ENCODE peak calls at places on chromosomes 11 and 22, in ten cellular contexts. M is amniotic epithelial cell; K is A549; P is COLO829; Q is right atrium auricular region; S is left ventricle myocardium inferior; R is NCI-H1105; U is naive thymus-derived CD4-positive, alpha-beta T cell; L is WTC11; C is adrenal gland. Y is an unnamed sample.

GRCh38 chr11:73478737-73479347 is 102.6 kb downstream of the RELT start:
- DNase-seq in M (peak; percentile 56), K (peak; percentile 61), P (peak; percentile 42), Q (no peak), S (no peak), R (peak; percentile 5), U (no peak), L (peak; percentile 28), C (no peak), Y (peak; percentile 22)

GRCh38 chr11:68643576-68643975 is 40.8 kb upstream of the GAL start:
- DNase-seq in M (peak; percentile 32), K (no peak), P (no peak), Q (no peak), S (no peak), R (no peak), U (no peak), L (no peak), C (no peak), Y (peak; percentile 53)

GRCh38 chr11:34509336-34509902 is 4.2 kb downstream of the ELF5 start:
- DNase-seq in M (no peak), K (no peak), P (no peak), Q (no peak), S (no peak), R (no peak), U (no peak), L (no peak), C (no peak), Y (no peak)

GRCh38 chr11:100574894-100575769 is 112.0 kb upstream of the ARHGAP42 start:
- DNase-seq in M (peak; percentile 35), K (no peak), P (no peak), Q (no peak), S (no peak), R (no peak), U (no peak), L (no peak), C (no peak), Y (no peak)

GRCh38 chr22:50702261-50702671 is 29.6 kb downstream of the SHANK3 start:
- DNase-seq in M (no peak), K (no peak), P (no peak), Q (no peak), S (no peak), R (no peak), U (no peak), L (peak; percentile 6), C (no peak), Y (peak; percentile 28)

GRCh38 chr11:99489561-99489960 is 468.8 kb downstream of the CNTN5 start:
- DNase-seq in M (peak; percentile 91), K (no peak), P (no peak), Q (no peak), S (no peak), R (no peak), U (no peak), L (no peak), C (no peak), Y (no peak)

GRCh38 chr11:18958221-18958910 is 19.2 kb upstream of the MRGPRX1 start:
- DNase-seq in M (no peak), K (no peak), P (no peak), Q (no peak), S (no peak), R (no peak), U (no peak), L (peak; percentile 34), C (no peak), Y (no peak)

GRCh38 chr22:27994481-27995331 is 75.7 kb upstream of the PITPNB start:
- DNase-seq in M (no peak), K (no peak), P (no peak), Q (no peak), S (no peak), R (no peak), U (no peak), L (no peak), C (no peak), Y (no peak)

GRCh38 chr11:119743041-119743440 is 14.0 kb upstream of the NECTIN1 start:
- DNase-seq in M (no peak), K (no peak), P (no peak), Q (no peak), S (no peak), R (no peak), U (no peak), L (no peak), C (no peak), Y (no peak)

GRCh38 chr11:44596541-44597276 is 31.2 kb downstream of the CD82 start:
- DNase-seq in M (peak; percentile 32), K (no peak), P (no peak), Q (no peak), S (no peak), R (no peak), U (peak; percentile 28), L (no peak), C (no peak), Y (peak; percentile 88)

GRCh38 chr11:61552108-61552635 is 28.7 kb downstream of the SYT7 start:
- DNase-seq in M (no peak), K (no peak), P (no peak), Q (no peak), S (peak; percentile 36), R (no peak), U (no peak), L (no peak), C (no peak), Y (no peak)

GRCh38 chr11:44397586-44398178 is 87.7 kb upstream of the ALX4 start:
- DNase-seq in M (no peak), K (no peak), P (no peak), Q (no peak), S (no peak), R (no peak), U (no peak), L (no peak), C (no peak), Y (no peak)